ENCODE peak calls at places on chromosomes 16 and 17, in eight cellular contexts. S, O, J, X, V, R, M and P are unnamed samples.

GRCh38 chr17:35903451-35903850 is 23.3 kb upstream of the CCL5 start:
- DNase-seq in S (no peak), O (no peak), J (no peak), X (no peak), V (no peak), R (no peak), M (no peak), P (no peak)

GRCh38 chr16:15976929-15977637 is 27.7 kb downstream of the ABCC1 start:
- DNase-seq in S (no peak), O (no peak), J (no peak), X (peak), V (peak), R (no peak), M (peak), P (peak)

GRCh38 chr16:87264634-87265033 is 52.6 kb downstream of the C16orf95 start:
- DNase-seq in S (no peak), O (no peak), J (no peak), X (no peak), V (no peak), R (no peak), M (no peak), P (no peak)

GRCh38 chr16:12350945-12351344 is 374.4 kb downstream of the SNX29 start:
- DNase-seq in S (no peak), O (no peak), J (no peak), X (no peak), V (no peak), R (peak), M (no peak), P (no peak)

GRCh38 chr17:68684860-68685493 is 83.8 kb upstream of the FAM20A start:
- DNase-seq in S (no peak), O (no peak), J (no peak), X (no peak), V (no peak), R (no peak), M (no peak), P (no peak)

GRCh38 chr17:61411114-61411943 is 11.7 kb downstream of the TBX2 start:
- DNase-seq in S (peak), O (peak), J (peak), X (peak), V (no peak), R (peak), M (no peak), P (peak)

GRCh38 chr17:47733047-47733413 is at the start of gene TBX21:
- DNase-seq in S (peak), O (peak), J (peak), X (no peak), V (peak), R (peak), M (no peak), P (peak)

GRCh38 chr17:7440823-7441174 is 1.5 kb downstream of the FGF11 start:
- DNase-seq in S (no peak), O (no peak), J (no peak), X (no peak), V (peak), R (peak), M (no peak), P (peak)

GRCh38 chr17:58172369-58173071 is 5.7 kb downstream of the OR4D2 start:
- DNase-seq in S (no peak), O (no peak), J (no peak), X (no peak), V (no peak), R (peak), M (no peak), P (peak)

GRCh38 chr16:85102106-85102630 is 10.1 kb downstream of the CIBAR2 start:
- DNase-seq in S (no peak), O (no peak), J (no peak), X (no peak), V (no peak), R (no peak), M (no peak), P (no peak)

GRCh38 chr16:15976225-15976812 is 26.9 kb downstream of the ABCC1 start:
- DNase-seq in S (no peak), O (no peak), J (no peak), X (no peak), V (no peak), R (no peak), M (no peak), P (no peak)

GRCh38 chr16:68453816-68454215 is 5.5 kb upstream of the SMPD3 start:
- DNase-seq in S (no peak), O (no peak), J (no peak), X (no peak), V (no peak), R (no peak), M (no peak), P (no peak)

GRCh38 chr17:39094607-39095308 is 56.7 kb downstream of the PLXDC1 start:
- DNase-seq in S (no peak), O (no peak), J (no peak), X (no peak), V (no peak), R (no peak), M (no peak), P (no peak)

DNA sequence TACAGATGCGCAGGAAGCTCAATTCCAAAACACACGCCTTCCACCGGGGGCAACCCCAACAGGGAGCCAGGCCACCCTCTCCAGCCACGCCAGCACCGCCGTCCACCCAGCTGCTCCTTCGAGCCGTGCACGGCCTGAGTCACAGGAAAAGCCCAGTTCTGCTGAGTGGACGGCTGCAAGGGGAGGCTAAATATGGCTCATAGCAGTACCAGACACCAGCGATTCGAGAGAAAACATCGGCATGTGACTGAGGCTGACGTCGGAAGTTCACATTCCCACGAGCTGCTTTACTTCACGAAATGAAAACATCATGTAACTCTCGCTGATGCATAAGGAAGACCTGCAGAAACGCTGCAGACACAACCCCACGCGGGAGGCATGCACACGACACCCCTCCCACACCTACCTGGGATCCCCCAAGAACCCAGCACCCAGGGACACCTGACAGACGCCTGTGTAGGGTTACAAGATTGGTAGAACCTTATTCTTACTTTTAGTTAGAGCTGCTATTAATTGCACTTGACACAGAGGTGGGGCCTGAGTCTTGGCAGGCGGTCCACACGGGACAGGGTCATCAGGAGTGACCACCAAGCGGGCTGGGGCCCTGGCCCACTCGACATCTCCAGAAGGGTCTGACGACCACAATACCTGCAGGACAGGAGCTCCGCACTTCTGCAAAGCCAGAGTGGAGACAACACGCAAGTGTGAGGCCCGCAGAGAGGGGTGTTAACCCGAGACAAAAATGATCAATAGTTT is 116.8 kb downstream of the ANKRD11 start:
- DNase-seq in S (no peak), O (no peak), J (no peak), X (no peak), V (peak), R (no peak), M (peak), P (peak)
- TF ChIP-seq CTCF in S (no peak), O (no peak), J (no peak), X (no peak), V (no peak), R (no peak), M (no peak), P (no peak)

GRCh38 chr16:80277182-80277581 is 263.6 kb upstream of the DYNLRB2 start:
- DNase-seq in S (no peak), O (no peak), J (no peak), X (no peak), V (no peak), R (peak), M (no peak), P (no peak)
- TF ChIP-seq CTCF in S (no peak), O (no peak), J (no peak), X (no peak), V (no peak), R (peak), M (no peak), P (no peak)

DNA sequence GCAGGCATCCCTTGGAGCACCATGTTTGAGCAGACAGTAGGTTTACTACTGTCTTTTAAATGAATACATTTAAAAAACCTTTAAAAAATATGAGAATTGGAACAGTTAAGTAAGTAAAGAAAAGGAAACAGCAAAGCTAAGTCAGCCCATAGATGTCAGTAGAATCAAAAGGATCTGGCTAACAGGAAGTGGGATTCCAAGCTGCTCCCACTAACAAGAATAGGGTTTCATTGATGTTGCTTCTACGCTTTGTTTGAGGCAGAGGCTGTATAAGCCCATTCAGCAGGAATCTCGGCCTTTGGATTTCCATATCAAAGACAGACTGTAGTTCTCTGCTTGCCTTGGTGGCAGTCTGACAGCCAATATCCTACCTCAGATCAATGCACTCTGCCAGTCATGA is 122.9 kb upstream of the ELAC2 start:
- DNase-seq in S (no peak), O (no peak), J (no peak), X (no peak), V (no peak), R (peak), M (no peak), P (peak)
- TF ChIP-seq CTCF in S (no peak), O (no peak), J (no peak), X (peak), V (no peak), R (peak), M (peak), P (peak)

GRCh38 chr16:20806168-20807050 is at the start of the genes ERI2 and REXO5:
- DNase-seq in S (peak), O (peak), J (peak), X (peak), V (peak), R (peak), M (peak), P (peak)
- TF ChIP-seq CTCF in S (peak), O (peak), J (peak), X (peak), V (peak), R (peak), M (peak), P (peak)

DNA sequence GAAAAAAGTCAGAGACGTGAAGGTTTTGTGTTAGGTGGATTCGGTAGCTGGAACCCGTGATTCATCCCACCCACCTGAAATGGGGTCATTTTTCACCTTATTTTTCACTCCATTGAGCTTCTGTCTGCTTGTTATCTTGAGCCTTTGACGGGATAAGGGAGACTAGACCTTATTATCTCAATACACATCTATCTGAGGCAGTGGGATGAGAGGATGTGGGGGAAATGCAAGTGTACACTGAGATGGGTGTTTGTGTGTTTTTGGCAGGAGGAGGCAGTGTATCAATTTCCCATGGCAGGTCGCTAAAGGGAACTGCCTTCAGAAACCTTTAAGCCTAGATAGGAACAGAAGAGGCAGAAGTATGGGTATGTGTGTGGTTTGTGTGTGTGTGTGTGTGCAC is 6.2 kb upstream of the NOG start:
- DNase-seq in S (no peak), O (no peak), J (no peak), X (no peak), V (no peak), R (no peak), M (no peak), P (no peak)
- TF ChIP-seq CTCF in S (no peak), O (no peak), J (no peak), X (no peak), V (no peak), R (no peak), M (no peak), P (no peak)

DNA sequence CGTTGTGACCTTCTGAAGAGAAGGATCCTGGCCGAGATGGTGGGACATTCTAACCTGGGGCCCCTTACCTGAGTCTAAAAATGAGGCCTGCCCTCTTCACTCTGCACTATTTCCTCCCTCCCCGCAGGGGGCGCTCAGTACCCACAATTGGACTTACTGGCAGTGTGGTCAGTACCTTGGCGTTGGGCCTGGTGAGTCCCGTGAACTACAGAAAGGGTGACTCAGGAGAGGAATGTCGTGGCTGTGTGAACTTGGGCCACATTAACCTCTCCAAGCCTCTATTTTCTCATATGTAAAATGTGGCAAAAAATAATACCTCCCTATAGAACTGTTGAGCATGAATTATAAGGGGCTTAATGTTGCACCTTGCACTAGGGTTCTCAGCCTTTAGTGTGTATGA is 3.9 kb downstream of the RSAD1 start:
- DNase-seq in S (peak), O (peak), J (peak), X (peak), V (peak), R (peak), M (peak), P (peak)
- TF ChIP-seq CTCF in S (peak), O (peak), J (peak), X (peak), V (peak), R (peak), M (peak), P (peak)

GRCh38 chr17:19645608-19646250 is 2.8 kb upstream of the ALDH3A2 start:
- DNase-seq in S (peak), O (no peak), J (no peak), X (peak), V (peak), R (peak), M (no peak), P (peak)
- TF ChIP-seq CTCF in S (peak), O (peak), J (no peak), X (peak), V (peak), R (peak), M (peak), P (peak)

DNA sequence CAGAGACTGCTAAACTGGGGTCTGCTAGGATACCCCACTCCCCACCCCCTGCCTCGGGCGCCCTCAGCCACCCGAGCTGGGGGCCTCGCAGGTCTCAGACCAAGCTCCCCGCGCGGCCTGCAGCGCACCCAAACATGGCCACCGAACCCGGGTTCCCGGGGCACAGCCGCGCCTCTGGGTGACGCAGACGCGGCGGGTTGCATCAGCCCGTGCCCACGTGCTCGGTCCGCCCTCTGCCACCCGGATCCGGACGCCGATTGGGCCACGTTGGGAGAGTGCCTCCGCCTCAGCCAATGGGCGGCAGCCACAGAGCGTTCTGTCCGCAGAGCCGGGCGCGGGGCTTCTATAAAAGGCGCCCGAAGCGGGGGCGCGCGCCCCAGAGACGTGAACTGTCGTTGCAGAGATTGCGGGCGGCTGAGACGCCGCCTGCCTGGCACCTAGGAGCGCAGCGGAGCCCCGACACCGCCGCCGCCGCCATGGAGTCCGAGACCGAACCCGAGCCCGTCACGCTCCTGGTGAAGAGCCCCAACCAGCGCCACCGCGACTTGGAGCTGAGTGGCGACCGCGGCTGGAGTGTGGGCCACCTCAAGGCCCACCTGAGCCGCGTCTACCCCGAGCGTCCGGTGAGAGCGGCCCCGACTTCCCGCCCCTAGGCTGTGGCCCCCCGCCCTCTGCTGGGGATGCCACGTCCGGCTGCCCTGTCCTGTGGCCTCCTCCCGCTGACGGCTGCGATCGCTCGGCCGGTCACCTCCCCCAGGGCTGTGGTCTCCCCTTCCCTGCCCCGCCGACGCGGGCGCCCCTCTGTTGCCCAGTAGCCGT is at the start of gene HERPUD1:
- DNase-seq in S (peak), O (peak), J (peak), X (peak), V (peak), R (peak), M (peak), P (peak)
- TF ChIP-seq CTCF in S (no peak), O (no peak), J (peak), X (peak), V (no peak), R (peak), M (no peak), P (no peak)

GRCh38 chr17:43917348-43918025 is 10.2 kb upstream of the MPP2 start:
- DNase-seq in S (peak), O (peak), J (no peak), X (no peak), V (peak), R (peak), M (no peak), P (peak)
- TF ChIP-seq CTCF in S (peak), O (peak), J (no peak), X (peak), V (peak), R (peak), M (peak), P (peak)